ENCODE peak calls at places on chromosomes 7 and 10, in five cellular contexts. V is MCF 10A, S is kidney, W is HepG2, L is dorsolateral prefrontal cortex. M is an unnamed sample.

GRCh38 chr10:104045151-104046089 is 40.3 kb downstream of the COL17A1 start:
- DNase-seq in V (peak), S (no peak), W (peak), L (no peak), M (no peak)

GRCh38 chr10:127186846-127187245 is 9.5 kb downstream of the INSYN2A start:
- DNase-seq in V (peak), S (no peak), W (no peak), L (no peak), M (no peak)

GRCh38 chr10:123890246-123890645 is 1.4 kb downstream of the CPXM2 start:
- DNase-seq in V (no peak), S (no peak), W (no peak), L (no peak), M (peak)

GRCh38 chr10:47370015-47370767 is 13.9 kb downstream of the ZNF488 start:
- DNase-seq in V (no peak), S (peak), W (no peak), L (peak), M (peak)

GRCh38 chr10:42941790-42942189 is 135.1 kb upstream of the RET start:
- DNase-seq in V (no peak), S (peak), W (no peak), L (no peak), M (no peak)

GRCh38 chr7:157429001-157429679 is 92.3 kb downstream of the DNAJB6 start:
- DNase-seq in V (no peak), S (peak), W (no peak), L (peak), M (peak)

GRCh38 chr10:97673736-97674525 is 13.1 kb downstream of the AVPI1 start:
- DNase-seq in V (peak), S (no peak), W (no peak), L (peak), M (no peak)

GRCh38 chr7:111113263-111114017 is 22.5 kb downstream of the LRRN3 start:
- DNase-seq in V (peak), S (no peak), W (peak), L (no peak), M (no peak)

GRCh38 chr7:110759069-110759468 is 331.9 kb upstream of the LRRN3 start:
- DNase-seq in V (no peak), S (no peak), W (no peak), L (no peak), M (no peak)

GRCh38 chr10:121459279-121459764 is 138.9 kb downstream of the FGFR2 start:
- DNase-seq in V (peak), S (no peak), W (no peak), L (no peak), M (no peak)

GRCh38 chr10:114543456-114543855 is 114.6 kb downstream of the ABLIM1 start:
- DNase-seq in V (no peak), S (no peak), W (no peak), L (no peak), M (no peak)

GRCh38 chr7:117781707-117782106 is 91.5 kb downstream of the CTTNBP2 start:
- DNase-seq in V (no peak), S (no peak), W (no peak), L (no peak), M (no peak)
- TF ChIP-seq CTCF in V (no peak), S (no peak), W (no peak), L (no peak), M (no peak)

DNA sequence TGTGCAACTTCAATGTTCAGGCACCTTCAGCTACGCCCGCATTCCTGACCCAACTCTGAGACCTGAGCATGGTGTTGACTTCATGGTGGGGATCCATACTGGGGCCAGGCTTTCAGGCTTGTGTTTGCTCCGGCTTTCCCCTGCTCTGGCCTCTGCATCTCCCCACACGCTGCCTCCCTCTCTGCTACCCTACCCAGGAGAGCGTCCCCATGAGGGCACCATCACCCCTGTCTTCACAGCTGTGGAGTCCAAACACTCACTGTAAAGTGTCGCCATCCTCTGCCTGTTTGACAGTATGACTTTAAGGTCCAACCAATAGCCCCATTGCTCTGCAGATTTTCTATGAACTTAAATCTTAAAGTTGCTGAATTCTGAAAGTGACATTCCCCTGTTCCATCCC is 199.0 kb upstream of the GRB10 start:
- DNase-seq in V (no peak), S (no peak), W (no peak), L (no peak), M (no peak)
- TF ChIP-seq CTCF in V (no peak), S (no peak), W (no peak), L (no peak), M (no peak)

DNA sequence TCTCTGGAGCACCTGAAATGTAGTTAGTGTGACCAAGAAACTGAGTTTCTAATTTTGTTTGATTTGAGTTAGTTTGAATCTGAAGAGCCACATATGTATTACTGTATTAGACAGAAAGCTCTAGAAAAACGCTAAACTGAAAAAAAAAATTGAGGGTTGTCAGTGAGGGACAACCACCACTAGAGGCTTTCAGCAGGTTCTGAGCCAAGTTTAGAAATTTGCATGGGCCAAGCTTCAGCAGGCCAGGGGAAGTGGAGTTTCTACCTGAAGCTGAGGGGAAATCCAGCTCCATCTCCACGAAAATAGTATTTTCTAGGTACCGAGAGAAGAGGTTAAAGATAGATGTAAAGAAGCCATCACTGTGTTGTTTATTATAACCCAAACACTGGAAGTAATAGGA is 77.9 kb upstream of the PLXNA4 start:
- DNase-seq in V (no peak), S (no peak), W (no peak), L (no peak), M (no peak)
- TF ChIP-seq CTCF in V (no peak), S (no peak), W (no peak), L (peak), M (peak)

GRCh38 chr7:142528608-142529408 is 220.5 kb upstream of the PRSS1 start:
- DNase-seq in V (no peak), S (no peak), W (no peak), L (no peak), M (no peak)
- TF ChIP-seq CTCF in V (no peak), S (no peak), W (no peak), L (no peak), M (peak)

GRCh38 chr7:104643587-104644217 is 315.3 kb downstream of the LHFPL3 start:
- DNase-seq in V (peak), S (no peak), W (peak), L (no peak), M (no peak)
- TF ChIP-seq CTCF in V (peak), S (no peak), W (peak), L (no peak), M (peak)

GRCh38 chr7:37007319-37007718 is 283.0 kb upstream of the AOAH start:
- DNase-seq in V (no peak), S (no peak), W (no peak), L (no peak), M (no peak)

GRCh38 chr7:37011151-37011890 is 287.0 kb upstream of the AOAH start:
- DNase-seq in V (no peak), S (no peak), W (no peak), L (no peak), M (no peak)

GRCh38 chr7:37007731-37008130 is 283.4 kb upstream of the AOAH start:
- DNase-seq in V (no peak), S (no peak), W (no peak), L (no peak), M (no peak)

GRCh38 chr7:37006764-37007163 is 282.5 kb upstream of the AOAH start:
- DNase-seq in V (no peak), S (no peak), W (no peak), L (no peak), M (no peak)

GRCh38 chr7:37009282-37009681 is 285.0 kb upstream of the AOAH start:
- DNase-seq in V (no peak), S (no peak), W (no peak), L (no peak), M (no peak)
- TF ChIP-seq CTCF in V (no peak), S (no peak), W (no peak), L (no peak), M (no peak)

GRCh38 chr7:40506158-40506557 is 371.4 kb downstream of the SUGCT start:
- DNase-seq in V (no peak), S (no peak), W (no peak), L (no peak), M (no peak)

GRCh38 chr7:40502359-40502758 is 367.6 kb downstream of the SUGCT start:
- DNase-seq in V (no peak), S (no peak), W (no peak), L (no peak), M (no peak)

GRCh38 chr7:40509301-40509700 is 374.5 kb downstream of the SUGCT start:
- DNase-seq in V (no peak), S (no peak), W (no peak), L (no peak), M (no peak)

DNA sequence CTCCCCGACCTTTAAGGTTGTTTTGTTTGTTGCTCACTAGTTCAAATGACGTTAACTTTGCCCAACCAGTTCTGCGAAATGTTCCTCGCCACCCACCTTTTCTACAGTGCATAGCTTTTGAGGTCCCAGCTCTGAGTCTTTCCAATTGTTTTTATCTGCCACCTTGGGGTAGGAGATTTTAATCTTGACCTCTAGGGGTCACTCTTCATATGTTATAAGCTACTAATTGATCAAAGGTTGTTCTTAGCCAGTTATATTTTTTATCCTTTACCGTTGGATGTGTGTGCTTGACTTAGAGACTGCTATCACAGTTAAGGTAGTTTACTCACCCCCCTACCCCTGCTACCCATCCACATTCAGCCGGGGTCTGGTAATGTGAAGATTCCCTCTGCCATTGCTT is 372.4 kb downstream of the SUGCT start:
- DNase-seq in V (peak), S (no peak), W (peak), L (no peak), M (no peak)
- TF ChIP-seq CTCF in V (no peak), S (no peak), W (peak), L (no peak), M (peak)

GRCh38 chr10:33155720-33156638 is 178.5 kb downstream of the NRP1 start:
- DNase-seq in V (peak), S (no peak), W (peak), L (no peak), M (no peak)
- TF ChIP-seq CTCF in V (peak), S (peak), W (peak), L (no peak), M (peak)

GRCh38 chr10:110609592-110609991 is 34.5 kb upstream of the RBM20 start:
- DNase-seq in V (peak), S (no peak), W (no peak), L (no peak), M (no peak)
- TF ChIP-seq CTCF in V (no peak), S (no peak), W (no peak), L (no peak), M (no peak)

GRCh38 chr7:100386940-100387339 is 13.7 kb downstream of the PILRA start:
- DNase-seq in V (no peak), S (no peak), W (no peak), L (no peak), M (no peak)

GRCh38 chr7:100394077-100394476 is 20.8 kb downstream of the PILRA start:
- DNase-seq in V (no peak), S (no peak), W (no peak), L (no peak), M (no peak)

GRCh38 chr7:100393233-100393905 is 20.1 kb downstream of the PILRA start:
- DNase-seq in V (peak), S (no peak), W (no peak), L (no peak), M (no peak)

GRCh38 chr7:100390286-100391028 is 17.2 kb downstream of the PILRA start:
- DNase-seq in V (no peak), S (no peak), W (no peak), L (no peak), M (no peak)

DNA sequence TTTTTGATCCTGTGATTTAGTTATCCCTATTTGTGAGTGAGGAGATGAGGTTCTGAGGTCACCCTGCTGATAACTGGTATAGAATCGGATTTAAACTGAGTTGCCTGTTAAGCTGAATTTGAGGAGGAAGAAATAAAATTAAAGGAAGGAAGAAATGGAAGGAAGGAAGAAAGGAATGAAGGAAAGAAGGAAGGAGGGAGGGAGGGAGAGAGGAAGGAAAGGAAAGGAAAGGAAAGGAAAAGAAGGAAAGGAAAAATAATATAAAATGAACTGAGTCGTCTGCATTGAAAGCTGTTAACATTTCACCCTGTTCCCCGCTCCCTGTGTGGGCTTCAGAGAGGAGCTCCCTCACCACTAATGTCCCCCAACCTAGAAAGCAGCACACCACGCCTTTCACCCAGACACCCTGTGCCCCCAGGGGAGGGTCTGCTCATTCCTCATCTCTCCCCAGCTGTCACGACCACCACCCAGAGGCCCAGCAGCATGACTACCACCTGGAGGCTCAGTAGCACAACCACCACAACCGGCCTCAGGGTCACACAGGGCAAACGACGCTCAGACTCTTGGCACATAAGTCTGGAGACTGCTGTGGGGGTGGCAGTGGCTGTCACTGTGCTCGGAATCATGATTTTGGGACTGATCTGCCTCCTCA is 16.3 kb downstream of the PILRA start:
- DNase-seq in V (no peak), S (no peak), W (no peak), L (no peak), M (no peak)
- TF ChIP-seq CTCF in V (no peak), S (no peak), W (no peak), L (no peak), M (no peak)